ENCODE peak calls at places on chromosomes 13 and 19, in six cellular contexts. One of them, this sample, is unnamed.

GRCh38 chr13:112606125-112607001 is 18.4 kb upstream of the TUBGCP3 start:
- DNase-seq in ovary: peak
- DNase-seq in activated T-cell treated with anti-CD3 and anti-CD28 coated beads, Interleukin-2, amount 50 U/mL, for 4 hours: peak
- DNase-seq in hepatic stellate cell: peak
- DNase-seq in HCT116: peak
- DNase-seq in posterior cingulate gyrus: peak
- DNase-seq in this sample: peak

GRCh38 chr19:16778796-16779411 is 50.3 kb upstream of the SIN3B start:
- DNase-seq in ovary: peak
- DNase-seq in activated T-cell treated with anti-CD3 and anti-CD28 coated beads, Interleukin-2, amount 50 U/mL, for 4 hours: peak
- DNase-seq in hepatic stellate cell: peak
- DNase-seq in HCT116: peak
- DNase-seq in posterior cingulate gyrus: peak
- DNase-seq in this sample: peak

GRCh38 chr19:45598267-45599011 is 3.6 kb downstream of the GPR4 start:
- DNase-seq in ovary: no peak
- DNase-seq in activated T-cell treated with anti-CD3 and anti-CD28 coated beads, Interleukin-2, amount 50 U/mL, for 4 hours: no peak
- DNase-seq in hepatic stellate cell: no peak
- DNase-seq in HCT116: no peak
- DNase-seq in posterior cingulate gyrus: no peak
- DNase-seq in this sample: no peak

GRCh38 chr19:47324502-47324901 is 7.5 kb upstream of the C5AR2 start:
- DNase-seq in ovary: no peak
- DNase-seq in activated T-cell treated with anti-CD3 and anti-CD28 coated beads, Interleukin-2, amount 50 U/mL, for 4 hours: no peak
- DNase-seq in hepatic stellate cell: no peak
- DNase-seq in HCT116: no peak
- DNase-seq in posterior cingulate gyrus: no peak
- DNase-seq in this sample: no peak

GRCh38 chr13:88622362-88622973 is 951.3 kb downstream of the SLITRK5 start:
- DNase-seq in ovary: no peak
- DNase-seq in activated T-cell treated with anti-CD3 and anti-CD28 coated beads, Interleukin-2, amount 50 U/mL, for 4 hours: peak
- DNase-seq in hepatic stellate cell: no peak
- DNase-seq in HCT116: no peak
- DNase-seq in posterior cingulate gyrus: no peak
- DNase-seq in this sample: no peak

GRCh38 chr19:52048604-52049493 is at the start of gene ZNF432:
- DNase-seq in ovary: peak
- DNase-seq in activated T-cell treated with anti-CD3 and anti-CD28 coated beads, Interleukin-2, amount 50 U/mL, for 4 hours: peak
- DNase-seq in hepatic stellate cell: peak
- DNase-seq in HCT116: peak
- DNase-seq in posterior cingulate gyrus: peak
- DNase-seq in this sample: peak

GRCh38 chr13:20848944-20849343 is 53.6 kb downstream of the XPO4 start:
- DNase-seq in ovary: no peak
- DNase-seq in activated T-cell treated with anti-CD3 and anti-CD28 coated beads, Interleukin-2, amount 50 U/mL, for 4 hours: no peak
- DNase-seq in hepatic stellate cell: no peak
- DNase-seq in HCT116: no peak
- DNase-seq in posterior cingulate gyrus: no peak
- DNase-seq in this sample: no peak

GRCh38 chr19:46603195-46603637 is 2.1 kb downstream of the CALM3 start:
- DNase-seq in ovary: no peak
- DNase-seq in activated T-cell treated with anti-CD3 and anti-CD28 coated beads, Interleukin-2, amount 50 U/mL, for 4 hours: no peak
- DNase-seq in hepatic stellate cell: no peak
- DNase-seq in HCT116: no peak
- DNase-seq in posterior cingulate gyrus: no peak
- DNase-seq in this sample: no peak

GRCh38 chr19:29943615-29944014 is 1.6 kb downstream of the URI1 start:
- DNase-seq in ovary: no peak
- DNase-seq in activated T-cell treated with anti-CD3 and anti-CD28 coated beads, Interleukin-2, amount 50 U/mL, for 4 hours: no peak
- DNase-seq in hepatic stellate cell: no peak
- DNase-seq in HCT116: no peak
- DNase-seq in posterior cingulate gyrus: no peak
- DNase-seq in this sample: no peak

GRCh38 chr19:3631053-3631861 is 4.7 kb upstream of the CACTIN start:
- DNase-seq in ovary: no peak
- DNase-seq in activated T-cell treated with anti-CD3 and anti-CD28 coated beads, Interleukin-2, amount 50 U/mL, for 4 hours: no peak
- DNase-seq in hepatic stellate cell: no peak
- DNase-seq in HCT116: no peak
- DNase-seq in posterior cingulate gyrus: no peak
- DNase-seq in this sample: no peak

This sample was measured in MG63.